ENCODE peak calls at places on chromosomes 7 and 10, in seven cellular contexts. M is HT1080; G is activated CD4-positive, alpha-beta T cell treated with anti-CD3 and anti-CD28 coated beads, Interleukin-2, amount 50 U/mL, for 4 hours; V is A549; E is HEK293T; J is NCI-H1436; T is naive thymus-derived CD8-positive, alpha-beta T cell. K is an unnamed sample.

GRCh38 chr7:108079291-108080057 is 50.7 kb downstream of the LAMB4 start:
- DNase-seq in G (no peak), J (no peak), E (no peak), M (peak), V (no peak), T (no peak), K (peak)

GRCh38 chr7:65269150-65269856 is 104.4 kb upstream of the ZNF92 start:
- DNase-seq in G (no peak), E (peak), V (peak), T (no peak), J (peak), M (no peak), K (peak)

GRCh38 chr10:130618636-130619035 is 482.4 kb downstream of the GLRX3 start:
- DNase-seq in E (no peak), G (no peak), M (no peak), J (no peak), T (no peak), V (no peak), K (no peak)

GRCh38 chr10:77428776-77429395 is 208.7 kb downstream of the KCNMA1 start:
- DNase-seq in E (peak), G (no peak), V (peak), T (no peak), M (peak), J (no peak), K (peak)

GRCh38 chr10:13815766-13816165 is 229.0 kb downstream of the PRPF18 start:
- DNase-seq in M (peak), T (no peak), V (no peak), G (no peak), J (no peak), E (no peak), K (peak)

GRCh38 chr10:86234553-86235270 is 131.9 kb downstream of the GRID1 start:
- DNase-seq in J (no peak), M (no peak), G (no peak), E (no peak), T (peak), V (no peak), K (no peak)

GRCh38 chr10:91034494-91035157 is 113.7 kb upstream of the ANKRD1 start:
- DNase-seq in E (peak), G (no peak), V (no peak), T (no peak), M (no peak), J (no peak), K (peak)

GRCh38 chr10:20622522-20623270 is 274.4 kb downstream of the NEBL start:
- DNase-seq in E (no peak), T (no peak), J (no peak), V (peak), G (no peak), M (no peak), K (peak)

GRCh38 chr7:25386311-25386744 is 158.0 kb upstream of the NPVF start:
- DNase-seq in J (no peak), M (no peak), G (no peak), V (no peak), T (no peak), E (no peak), K (no peak)

GRCh38 chr10:48444861-48445841 is 138.7 kb downstream of the MAPK8 start:
- DNase-seq in V (peak), G (no peak), M (no peak), J (no peak), T (no peak), E (no peak), K (peak)

K was measured in amniotic epithelial cell.